ENCODE peak calls at places on chromosomes 6 and 20, in six cellular contexts. One of them, this sample, is unnamed.

GRCh38 chr6:123091091-123091895 is 95.3 kb downstream of the CLVS2 start:
- DNase-seq in gastrocnemius medialis: peak
- DNase-seq in K562: no peak
- DNase-seq in heart left ventricle: no peak
- DNase-seq in cardiac muscle cell: peak
- DNase-seq in spleen: no peak
- DNase-seq in this sample: no peak

GRCh38 chr6:163189609-163190008 is 224.9 kb upstream of the QKI start:
- DNase-seq in gastrocnemius medialis: no peak
- DNase-seq in cardiac muscle cell: no peak
- DNase-seq in spleen: no peak
- DNase-seq in K562: no peak
- DNase-seq in heart left ventricle: no peak
- DNase-seq in this sample: no peak

GRCh38 chr6:107811591-107812218 is 12.4 kb downstream of the SCML4 start:
- DNase-seq in spleen: no peak
- DNase-seq in K562: no peak
- DNase-seq in gastrocnemius medialis: no peak
- DNase-seq in heart left ventricle: no peak
- DNase-seq in cardiac muscle cell: peak
- DNase-seq in this sample: no peak

GRCh38 chr6:133947302-133947900 is 5.6 kb upstream of the TBPL1 start:
- DNase-seq in gastrocnemius medialis: no peak
- DNase-seq in K562: no peak
- DNase-seq in spleen: no peak
- DNase-seq in heart left ventricle: no peak
- DNase-seq in cardiac muscle cell: no peak
- DNase-seq in this sample: peak

GRCh38 chr6:84027340-84028183 is 6.0 kb upstream of the MRAP2 start:
- DNase-seq in K562: no peak
- DNase-seq in spleen: no peak
- DNase-seq in heart left ventricle: no peak
- DNase-seq in cardiac muscle cell: peak
- DNase-seq in gastrocnemius medialis: peak
- DNase-seq in this sample: no peak

GRCh38 chr20:36114707-36115106 is 39.8 kb upstream of the EPB41L1 start:
- DNase-seq in K562: no peak
- DNase-seq in spleen: no peak
- DNase-seq in cardiac muscle cell: no peak
- DNase-seq in gastrocnemius medialis: no peak
- DNase-seq in heart left ventricle: no peak
- DNase-seq in this sample: no peak

GRCh38 chr6:107330190-107330589 is 129.2 kb downstream of the PDSS2 start:
- DNase-seq in gastrocnemius medialis: no peak
- DNase-seq in heart left ventricle: no peak
- DNase-seq in spleen: no peak
- DNase-seq in K562: no peak
- DNase-seq in cardiac muscle cell: no peak
- DNase-seq in this sample: peak

GRCh38 chr6:112253505-112253841 is 894 bp downstream of the LAMA4 start:
- DNase-seq in K562: no peak
- DNase-seq in heart left ventricle: no peak
- DNase-seq in spleen: no peak
- DNase-seq in cardiac muscle cell: no peak
- DNase-seq in gastrocnemius medialis: no peak
- DNase-seq in this sample: no peak

GRCh38 chr6:52423448-52423847 is 3.3 kb downstream of the EFHC1 start:
- DNase-seq in cardiac muscle cell: no peak
- DNase-seq in heart left ventricle: no peak
- DNase-seq in gastrocnemius medialis: no peak
- DNase-seq in K562: no peak
- DNase-seq in spleen: no peak
- DNase-seq in this sample: no peak

GRCh38 chr6:11217360-11218076 is 14.9 kb downstream of the NEDD9 start:
- DNase-seq in heart left ventricle: no peak
- DNase-seq in cardiac muscle cell: no peak
- DNase-seq in gastrocnemius medialis: no peak
- DNase-seq in spleen: no peak
- DNase-seq in K562: no peak
- DNase-seq in this sample: no peak

DNA sequence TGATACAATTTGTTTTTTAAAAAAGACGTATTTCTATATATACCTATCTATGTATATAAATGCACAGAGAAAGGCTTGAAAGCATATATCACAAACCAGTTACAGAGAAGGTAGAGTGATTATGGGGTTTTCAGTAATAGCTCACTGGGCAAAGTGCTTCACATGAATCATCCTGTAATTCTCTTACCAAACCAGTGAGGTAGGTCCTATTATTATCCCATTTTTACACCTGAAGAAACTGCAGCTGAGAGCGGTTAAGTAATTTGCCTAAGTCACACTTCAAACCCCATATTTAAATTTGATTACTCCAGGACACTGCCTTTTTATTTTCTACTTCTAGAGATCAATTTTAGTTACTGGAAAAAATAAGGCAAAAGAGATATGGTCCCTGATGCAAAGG is 4.4 kb downstream of the GSS start:
- DNase-seq in spleen: no peak
- DNase-seq in gastrocnemius medialis: no peak
- DNase-seq in K562: no peak
- DNase-seq in heart left ventricle: no peak
- DNase-seq in cardiac muscle cell: no peak
- DNase-seq in this sample: no peak
- H3K27ac ChIP-seq in spleen: no peak
- H3K27ac ChIP-seq in gastrocnemius medialis: peak
- H3K27ac ChIP-seq in K562: no peak
- H3K27ac ChIP-seq in heart left ventricle: peak
- H3K27ac ChIP-seq in cardiac muscle cell: no peak
- H3K27ac ChIP-seq in this sample: peak

GRCh38 chr6:129978148-129978916 is 40.0 kb upstream of the L3MBTL3 start:
- DNase-seq in K562: no peak
- DNase-seq in cardiac muscle cell: no peak
- DNase-seq in spleen: no peak
- DNase-seq in heart left ventricle: no peak
- DNase-seq in gastrocnemius medialis: no peak
- DNase-seq in this sample: no peak

GRCh38 chr6:129980821-129981220 is 37.6 kb upstream of the L3MBTL3 start:
- DNase-seq in K562: no peak
- DNase-seq in heart left ventricle: no peak
- DNase-seq in gastrocnemius medialis: no peak
- DNase-seq in spleen: no peak
- DNase-seq in cardiac muscle cell: no peak
- DNase-seq in this sample: no peak

DNA sequence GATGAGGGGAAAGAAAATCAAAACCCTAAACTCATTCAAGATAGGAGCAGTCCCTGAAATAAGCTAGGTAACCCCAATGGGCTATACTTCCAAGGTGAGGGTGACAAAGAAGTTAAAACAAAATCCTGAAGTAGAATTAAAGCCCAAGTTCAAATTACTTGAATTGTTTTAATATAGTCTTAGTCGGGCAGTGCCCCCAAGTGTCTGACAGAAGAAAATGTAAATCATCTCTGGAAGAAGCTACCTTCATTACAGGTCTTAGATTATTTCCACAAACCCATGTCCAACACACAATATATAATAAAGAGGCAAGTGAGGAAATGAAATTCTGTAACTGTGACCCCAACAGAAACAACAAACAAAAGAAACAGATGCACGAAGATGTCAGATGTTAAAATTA is 36.8 kb upstream of the L3MBTL3 start:
- DNase-seq in heart left ventricle: no peak
- DNase-seq in K562: no peak
- DNase-seq in spleen: no peak
- DNase-seq in gastrocnemius medialis: no peak
- DNase-seq in cardiac muscle cell: peak
- DNase-seq in this sample: no peak
- TF ChIP-seq CTCF in heart left ventricle: no peak
- TF ChIP-seq CTCF in K562: peak
- TF ChIP-seq CTCF in spleen: no peak
- TF ChIP-seq CTCF in gastrocnemius medialis: no peak
- TF ChIP-seq CTCF in cardiac muscle cell: peak
- TF ChIP-seq CTCF in this sample: no peak

GRCh38 chr6:31125586-31126363 is 5.5 kb upstream of the CDSN start:
- DNase-seq in K562: no peak
- DNase-seq in spleen: no peak
- DNase-seq in cardiac muscle cell: peak
- DNase-seq in heart left ventricle: peak
- DNase-seq in gastrocnemius medialis: no peak
- DNase-seq in this sample: no peak
- H3K27ac ChIP-seq in K562: no peak
- H3K27ac ChIP-seq in spleen: no peak
- H3K27ac ChIP-seq in cardiac muscle cell: no peak
- H3K27ac ChIP-seq in heart left ventricle: peak
- H3K27ac ChIP-seq in gastrocnemius medialis: no peak
- H3K27ac ChIP-seq in this sample: no peak

DNA sequence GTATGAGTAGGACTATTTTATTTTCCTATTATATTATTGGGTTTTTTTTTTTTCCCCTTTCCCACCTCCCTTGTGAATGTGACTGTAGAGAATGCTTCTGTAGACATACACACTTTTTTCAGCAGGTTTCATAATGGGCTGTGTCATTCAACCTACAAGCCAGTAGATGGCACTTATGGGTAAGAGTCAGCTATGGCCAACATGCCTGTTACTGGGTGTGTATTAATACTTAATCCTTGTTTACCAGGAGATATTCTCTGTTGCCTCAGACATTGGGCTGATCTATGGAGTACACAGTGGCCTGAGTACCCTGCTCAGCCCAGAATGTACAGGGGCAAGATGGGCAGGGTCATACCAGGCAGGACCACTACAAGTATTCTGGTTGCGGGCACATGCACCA is 382.5 kb downstream of the EPHA7 start:
- DNase-seq in heart left ventricle: no peak
- DNase-seq in cardiac muscle cell: peak
- DNase-seq in gastrocnemius medialis: no peak
- DNase-seq in K562: no peak
- DNase-seq in spleen: no peak
- DNase-seq in this sample: no peak
- TF ChIP-seq CTCF in heart left ventricle: no peak
- TF ChIP-seq CTCF in cardiac muscle cell: peak
- TF ChIP-seq CTCF in gastrocnemius medialis: no peak
- TF ChIP-seq CTCF in K562: no peak
- TF ChIP-seq CTCF in spleen: no peak
- TF ChIP-seq CTCF in this sample: no peak

DNA sequence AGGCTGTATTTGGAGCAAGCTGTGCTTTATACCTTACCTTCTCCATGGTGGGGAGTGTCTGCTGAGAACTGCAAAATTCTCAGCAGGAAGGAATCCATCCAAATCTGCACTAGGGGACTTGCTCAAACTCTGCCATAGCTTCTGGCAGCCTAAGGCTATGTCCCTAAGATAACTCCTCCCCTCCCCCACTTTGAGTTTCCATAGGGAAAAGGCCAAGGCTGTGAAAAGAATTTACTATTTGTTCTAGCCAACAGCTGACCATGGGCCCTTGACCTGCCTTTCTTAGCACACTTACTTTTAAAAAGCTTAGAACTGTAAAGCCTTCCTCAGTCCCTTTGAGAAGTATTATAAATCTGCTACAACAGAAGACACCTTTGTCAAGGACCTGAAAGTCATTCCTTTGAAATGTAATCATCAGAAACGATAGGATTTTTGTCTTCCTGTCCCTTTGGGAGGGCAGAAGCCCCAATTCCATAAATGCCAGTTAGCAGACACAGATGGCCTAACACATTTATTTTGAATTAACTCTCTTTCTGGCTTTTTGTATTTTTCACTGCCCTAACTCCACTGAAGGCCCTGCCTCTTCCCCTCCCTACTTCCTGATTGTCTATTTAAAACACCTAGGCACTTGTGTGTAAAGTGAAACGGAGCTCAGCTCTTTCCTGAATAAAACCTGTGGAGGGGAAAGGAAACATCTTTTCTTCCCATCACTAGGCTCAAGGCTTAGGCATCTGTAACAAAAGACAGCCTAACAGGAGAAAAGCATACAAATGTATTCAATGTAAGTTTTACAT is 157.1 kb downstream of the AKAP7 start:
- DNase-seq in K562: no peak
- DNase-seq in heart left ventricle: no peak
- DNase-seq in cardiac muscle cell: peak
- DNase-seq in spleen: no peak
- DNase-seq in gastrocnemius medialis: no peak
- DNase-seq in this sample: no peak
- H3K27ac ChIP-seq in K562: no peak
- H3K27ac ChIP-seq in heart left ventricle: no peak
- H3K27ac ChIP-seq in cardiac muscle cell: peak
- H3K27ac ChIP-seq in spleen: no peak
- H3K27ac ChIP-seq in gastrocnemius medialis: no peak
- H3K27ac ChIP-seq in this sample: no peak

GRCh38 chr20:11229772-11230171 is 556.0 kb upstream of the JAG1 start:
- DNase-seq in spleen: no peak
- DNase-seq in K562: no peak
- DNase-seq in gastrocnemius medialis: peak
- DNase-seq in heart left ventricle: peak
- DNase-seq in cardiac muscle cell: peak
- DNase-seq in this sample: no peak

GRCh38 chr20:11232249-11232648 is 558.5 kb upstream of the JAG1 start:
- DNase-seq in spleen: no peak
- DNase-seq in K562: no peak
- DNase-seq in gastrocnemius medialis: no peak
- DNase-seq in cardiac muscle cell: no peak
- DNase-seq in heart left ventricle: no peak
- DNase-seq in this sample: no peak

GRCh38 chr20:11234181-11234969 is 560.6 kb upstream of the JAG1 start:
- DNase-seq in K562: no peak
- DNase-seq in gastrocnemius medialis: no peak
- DNase-seq in cardiac muscle cell: no peak
- DNase-seq in spleen: no peak
- DNase-seq in heart left ventricle: no peak
- DNase-seq in this sample: no peak

GRCh38 chr20:11232896-11233295 is 559.1 kb upstream of the JAG1 start:
- DNase-seq in spleen: no peak
- DNase-seq in heart left ventricle: no peak
- DNase-seq in gastrocnemius medialis: no peak
- DNase-seq in K562: no peak
- DNase-seq in cardiac muscle cell: no peak
- DNase-seq in this sample: no peak

DNA sequence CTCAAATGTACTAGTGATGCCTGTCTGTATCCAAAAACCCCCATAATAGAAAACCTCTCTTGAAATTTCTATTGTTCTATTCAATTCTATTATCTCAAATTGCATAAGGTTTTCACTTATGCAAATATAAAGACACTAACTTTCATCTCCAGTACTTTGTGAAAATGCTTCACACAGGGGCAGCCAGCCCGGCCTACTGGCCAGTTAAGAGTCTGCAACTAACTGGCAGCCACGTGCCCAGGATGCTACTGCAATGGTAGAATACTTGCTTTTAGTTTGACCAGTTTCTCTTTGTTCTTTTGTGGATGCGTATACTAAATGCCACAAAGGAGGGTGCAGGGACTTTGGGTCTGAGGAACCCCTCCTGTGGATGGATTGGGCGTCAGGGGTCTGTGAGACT is 557.9 kb upstream of the JAG1 start:
- DNase-seq in spleen: no peak
- DNase-seq in heart left ventricle: no peak
- DNase-seq in gastrocnemius medialis: no peak
- DNase-seq in K562: no peak
- DNase-seq in cardiac muscle cell: no peak
- DNase-seq in this sample: no peak
- TF ChIP-seq CTCF in spleen: no peak
- TF ChIP-seq CTCF in heart left ventricle: no peak
- TF ChIP-seq CTCF in gastrocnemius medialis: no peak
- TF ChIP-seq CTCF in K562: no peak
- TF ChIP-seq CTCF in cardiac muscle cell: no peak
- TF ChIP-seq CTCF in this sample: no peak

GRCh38 chr6:13466304-13467215 is 20.8 kb downstream of the GFOD1 start:
- DNase-seq in cardiac muscle cell: no peak
- DNase-seq in spleen: no peak
- DNase-seq in gastrocnemius medialis: no peak
- DNase-seq in heart left ventricle: no peak
- DNase-seq in K562: peak
- DNase-seq in this sample: no peak
- H3K27ac ChIP-seq in cardiac muscle cell: no peak
- H3K27ac ChIP-seq in spleen: no peak
- H3K27ac ChIP-seq in gastrocnemius medialis: peak
- H3K27ac ChIP-seq in heart left ventricle: peak
- H3K27ac ChIP-seq in K562: no peak
- H3K27ac ChIP-seq in this sample: no peak

This sample was measured in Peyer's patch.